ENCODE peak calls at places on chromosome X, in four cellular contexts. N is left lung, S is A549, J is body of pancreas. R is an unnamed sample.

GRCh38 chrX:132948648-132949260 is 9.7 kb downstream of the HS6ST2 start:
- DNase-seq in N (no peak), S (no peak), J (no peak), R (no peak)

GRCh38 chrX:15493118-15494082 is at the start of gene PIR:
- DNase-seq in N (peak; percentile 90), S (peak; percentile 82), J (peak; percentile 91), R (peak; percentile 91)

GRCh38 chrX:150366951-150367545 is 3.9 kb downstream of the MAMLD1 start:
- DNase-seq in N (no peak), S (peak; percentile 22), J (peak; percentile 8), R (no peak)

GRCh38 chrX:49001521-49002090 is 458 bp downstream of the GRIPAP1 start:
- DNase-seq in N (no peak), S (peak; percentile 54), J (peak; percentile 8), R (peak; percentile 43)

GRCh38 chrX:7076245-7076661 is 71.3 kb upstream of the STS start:
- DNase-seq in N (no peak), S (no peak), J (no peak), R (no peak)

GRCh38 chrX:68462197-68462596 is 28.9 kb upstream of the OPHN1 start:
- DNase-seq in N (no peak), S (no peak), J (no peak), R (no peak)

GRCh38 chrX:154321624-154322023 is 26.0 kb downstream of the TKTL1 start:
- DNase-seq in N (no peak), S (no peak), J (no peak), R (no peak)

GRCh38 chrX:132023896-132024386 is 839 bp downstream of the STK26 start:
- DNase-seq in N (peak; percentile 36), S (peak; percentile 2), J (no peak), R (peak; percentile 56)

GRCh38 chrX:111411591-111412371 is at the start of gene DCX:
- DNase-seq in N (no peak), S (no peak), J (no peak), R (no peak)

GRCh38 chrX:120316587-120317283 is 5.5 kb upstream of the TMEM255A start:
- DNase-seq in N (no peak), S (no peak), J (no peak), R (no peak)

GRCh38 chrX:48468247-48468671 is 1.8 kb downstream of the SLC38A5 start:
- DNase-seq in N (no peak), S (no peak), J (peak; percentile 69), R (no peak)

GRCh38 chrX:22192419-22193086 is 80.2 kb upstream of the CBLL2 start:
- DNase-seq in N (peak; percentile 63), S (peak; percentile 25), J (peak; percentile 56), R (peak; percentile 61)

GRCh38 chrX:55489315-55490009 is at the start of gene USP51:
- DNase-seq in N (peak; percentile 49), S (peak; percentile 5), J (peak; percentile 54), R (peak; percentile 59)

DNA sequence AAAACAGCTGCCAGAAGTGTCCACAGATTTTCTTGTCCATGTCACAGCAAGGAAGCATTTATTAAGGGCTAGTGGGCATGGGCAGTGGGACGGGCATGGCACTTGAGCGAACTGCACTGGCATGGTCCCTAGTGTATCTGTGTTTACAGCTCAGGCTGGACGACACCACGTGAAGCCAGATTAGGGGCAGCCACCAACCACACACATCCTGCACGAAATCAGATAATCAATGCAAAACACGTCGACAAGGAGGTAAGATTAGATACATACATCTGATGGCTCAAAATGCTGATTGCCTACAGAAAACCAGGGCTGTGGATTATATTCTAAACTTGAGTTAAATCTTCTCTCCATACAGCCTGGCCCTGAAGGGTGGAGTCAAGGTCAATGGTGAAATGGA is 103.8 kb upstream of the ATP6AP2 start:
- DNase-seq in N (no peak), S (no peak), J (no peak), R (no peak)
- H3K4me1 ChIP-seq in N (no peaks in the 10 kb centered on the region), S (peaks cover 17% of the 10 kb centered on the region), J (peaks cover 9% of the 10 kb centered on the region), R (no peaks in the 10 kb centered on the region)

GRCh38 chrX:13747836-13748235 is 13.3 kb downstream of the OFD1 start:
- DNase-seq in N (no peak), S (peak; percentile 18), J (peak; percentile 57), R (no peak)
- TF ChIP-seq CTCF in N (no peak), S (peak; percentile 47), J (peak; percentile 30), R (peak; percentile 46)

DNA sequence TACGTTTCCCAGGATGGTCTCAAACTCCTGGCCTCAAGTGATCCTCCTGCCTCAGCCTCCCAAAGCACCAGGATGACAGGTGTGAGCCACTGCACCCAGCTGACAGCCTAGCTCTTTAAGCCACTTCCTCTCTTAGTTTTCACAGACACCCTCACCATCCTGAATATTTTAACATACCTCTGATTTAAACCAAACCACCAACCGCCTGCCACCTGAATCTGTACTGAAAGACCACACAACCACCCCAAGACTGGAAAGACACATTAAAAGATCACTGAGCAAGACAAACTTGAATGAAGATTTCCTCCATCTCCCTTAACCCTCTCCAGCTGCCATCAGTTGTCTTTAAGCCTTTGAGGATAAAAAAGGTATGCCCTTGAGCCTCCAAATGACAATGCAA is 110.6 kb downstream of the SH3KBP1 start:
- DNase-seq in N (no peak), S (no peak), J (no peak), R (no peak)
- H3K27ac ChIP-seq in N (no peak overlapping the region), S (no peak overlapping the region), J (no peak overlapping the region), R (no peak overlapping the region)

DNA sequence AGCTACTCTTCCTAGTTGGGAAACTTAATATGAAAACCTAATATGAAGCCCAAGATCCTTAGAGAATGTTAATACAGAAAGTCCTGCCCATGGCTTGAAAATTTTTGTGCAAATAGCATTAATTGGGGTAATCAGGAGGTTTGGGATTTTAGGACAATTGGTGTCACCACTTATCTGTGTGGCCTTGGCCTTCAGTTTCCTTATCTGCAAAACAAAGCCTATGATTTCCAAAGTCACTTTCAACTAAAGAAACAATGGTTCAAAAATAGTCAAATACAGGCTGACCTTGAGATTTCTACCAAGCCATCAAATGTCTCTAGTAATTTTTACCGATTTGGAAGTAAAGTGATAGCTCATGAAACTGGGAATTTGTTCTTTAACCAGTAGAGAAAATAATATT is 40.2 kb upstream of the FAM9C start:
- DNase-seq in N (no peak), S (no peak), J (no peak), R (no peak)
- H3K4me1 ChIP-seq in N (peaks cover 7% of the 10 kb centered on the region), S (peaks cover 18% of the 10 kb centered on the region), J (peaks cover under 1% of the 10 kb centered on the region), R (peaks cover 31% of the 10 kb centered on the region)

R was measured in lower lobe of right lung.